ENCODE peak calls at places on chromosomes 13 and 19, in seven cellular contexts. T is astrocyte, K is pancreas, N is body of pancreas, R is IMR-90, Y is left ventricle myocardium inferior, O is AG04450. M is an unnamed sample. For H3K27me3, the result is how much of the 10 kb centered on the place peaks cover.

GRCh38 chr13:46031581-46032263 is 20.8 kb downstream of the ZC3H13 start:
- DNase-seq in K (no peak), O (no peak), R (peak), T (no peak), N (no peak), Y (no peak), M (no peak)

GRCh38 chr19:41689993-41690800 is 2.1 kb upstream of the CEACAM7 start:
- DNase-seq in O (no peak), Y (no peak), K (no peak), N (no peak), T (no peak), R (no peak), M (no peak)

GRCh38 chr19:12202250-12202649 is 39.4 kb downstream of the ZNF136 start:
- DNase-seq in Y (peak), R (no peak), O (no peak), K (peak), N (peak), T (no peak), M (no peak)

GRCh38 chr19:42850981-42851717 is 28.4 kb downstream of the PSG1 start:
- DNase-seq in T (peak), R (peak), N (peak), O (peak), Y (peak), K (no peak), M (peak)

GRCh38 chr19:1255186-1256161 is 7.1 kb downstream of the MIDN start:
- DNase-seq in T (no peak), R (no peak), O (no peak), Y (no peak), N (no peak), K (no peak), M (no peak)

GRCh38 chr13:106233336-106233735 is 302.1 kb downstream of the EFNB2 start:
- DNase-seq in N (no peak), R (no peak), Y (no peak), O (no peak), T (no peak), K (no peak), M (no peak)

GRCh38 chr19:54332149-54332548 is 6.8 kb downstream of the LILRA4 start:
- DNase-seq in R (no peak), O (no peak), N (no peak), K (no peak), Y (no peak), T (no peak), M (no peak)

GRCh38 chr19:17109962-17110598 is 34.5 kb downstream of the MYO9B start:
- DNase-seq in K (peak), Y (peak), R (no peak), O (no peak), T (no peak), N (no peak), M (peak)

GRCh38 chr19:38543286-38543806 is 74.4 kb downstream of the MAP4K1 start:
- DNase-seq in R (no peak), Y (no peak), N (no peak), T (no peak), K (no peak), O (no peak), M (no peak)

GRCh38 chr19:17947815-17948473 is 15.1 kb downstream of the CCDC124 start:
- DNase-seq in N (peak), O (peak), T (peak), Y (peak), K (peak), R (peak), M (peak)

GRCh38 chr13:101915755-101916107 is 463.3 kb downstream of the ITGBL1 start:
- DNase-seq in N (no peak), T (no peak), R (no peak), K (no peak), Y (no peak), O (no peak), M (no peak)

GRCh38 chr13:101916108-101916757 is 463.8 kb downstream of the ITGBL1 start:
- DNase-seq in T (no peak), R (no peak), N (no peak), K (no peak), Y (peak), O (no peak), M (no peak)

GRCh38 chr13:101916758-101917474 is 464.4 kb downstream of the ITGBL1 start:
- DNase-seq in T (no peak), N (no peak), R (no peak), Y (no peak), K (no peak), O (no peak), M (no peak)

GRCh38 chr13:101917475-101917810 is 465.0 kb downstream of the ITGBL1 start:
- DNase-seq in N (no peak), O (no peak), Y (no peak), T (no peak), R (no peak), K (no peak), M (no peak)

DNA sequence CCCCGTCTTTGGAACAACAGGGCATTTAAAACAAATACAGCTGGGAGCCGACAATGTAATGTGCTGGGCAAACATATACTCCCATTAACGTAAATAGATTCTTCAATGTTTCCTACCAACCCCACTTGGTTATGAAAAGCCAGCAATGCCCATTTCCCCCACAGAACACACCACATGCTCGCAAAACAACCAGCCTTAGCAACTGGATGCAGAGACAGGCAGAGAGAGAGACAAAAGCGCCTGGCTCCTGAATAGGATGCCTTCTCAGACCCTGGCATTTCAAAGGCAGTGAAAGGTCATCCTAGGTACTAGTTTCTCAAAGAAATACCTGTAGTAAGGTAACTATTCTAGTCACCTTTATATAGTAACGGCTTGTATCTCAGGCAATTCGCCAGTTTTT is 462.9 kb downstream of the ITGBL1 start:
- DNase-seq in O (no peak), K (no peak), T (no peak), N (no peak), R (no peak), Y (no peak), M (no peak)
- H3K27me3 ChIP-seq in O (under half), K (under half), T (under half), N (under half), R (under half), Y (half or more), M (under half)

GRCh38 chr13:49996166-49996915 is 501 bp upstream of the TRIM13 start:
- DNase-seq in O (peak), K (peak), T (peak), R (peak), Y (peak), N (peak), M (peak)

GRCh38 chr13:49997935-49998334 is 1.1 kb downstream of the TRIM13 start:
- DNase-seq in O (no peak), Y (no peak), R (no peak), T (no peak), K (no peak), N (no peak), M (no peak)

GRCh38 chr13:49993666-49994065 is 3.2 kb upstream of the TRIM13 start:
- DNase-seq in R (no peak), O (no peak), N (no peak), Y (no peak), T (no peak), K (no peak), M (no peak)

GRCh38 chr13:49996951-49997895 is at the start of gene TRIM13:
- DNase-seq in K (peak), R (peak), Y (peak), N (peak), T (peak), O (peak), M (peak)

DNA sequence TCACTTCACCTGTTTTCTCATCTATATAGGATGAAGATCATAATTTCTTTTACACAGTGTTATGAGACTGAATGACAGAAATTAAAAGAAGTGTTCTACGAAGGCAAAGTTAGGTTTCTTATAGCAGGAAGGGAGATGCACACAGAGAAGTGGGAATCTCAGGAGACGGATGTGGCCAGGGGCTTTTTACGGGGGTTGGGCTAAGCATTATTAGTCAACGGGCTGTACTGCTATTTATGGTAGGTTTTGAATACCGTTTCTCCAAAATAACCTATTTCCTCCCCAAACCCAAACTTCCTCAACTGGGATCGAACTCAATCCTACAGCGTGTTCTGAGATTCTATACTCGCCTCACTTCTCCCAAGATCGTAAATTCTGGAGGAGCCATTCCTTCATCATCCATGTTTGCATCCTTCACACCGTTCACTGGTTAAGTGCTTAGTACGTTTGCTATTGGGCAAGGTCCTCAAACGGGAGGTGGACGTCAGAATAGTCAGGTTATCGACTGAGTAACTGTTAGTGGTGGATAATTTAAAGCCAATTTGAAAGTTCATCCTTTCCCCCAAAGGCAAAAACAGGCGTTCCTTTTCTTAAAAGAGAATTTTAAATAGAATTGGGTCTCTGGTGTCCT is 1.2 kb upstream of the TRIM13 start:
- DNase-seq in Y (no peak), O (no peak), T (peak), K (no peak), N (no peak), R (no peak), M (no peak)
- H3K4me3 ChIP-seq in Y (peak), O (peak), T (peak), K (peak), N (peak), R (peak), M (peak)

DNA sequence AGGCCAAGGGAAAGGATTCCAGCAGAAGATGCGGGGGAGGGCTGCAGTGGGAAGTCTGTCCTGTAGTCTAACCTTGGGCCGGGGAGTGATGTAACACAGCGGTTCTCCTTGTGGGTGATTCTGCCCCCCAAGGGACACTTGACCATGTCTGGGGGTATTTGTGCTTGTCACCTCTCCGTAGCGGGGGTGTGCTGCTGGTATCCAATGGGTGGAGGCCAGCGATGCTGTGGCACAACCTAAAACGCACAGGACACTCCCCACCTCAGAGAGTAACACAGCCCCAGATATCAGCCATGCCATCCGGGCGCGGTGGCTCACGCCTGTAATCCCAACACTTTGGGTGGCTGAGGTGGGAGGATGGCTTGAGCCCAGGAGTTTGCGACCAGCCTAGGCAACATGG is 36.3 kb downstream of the ZNRF4 start:
- DNase-seq in N (no peak), O (no peak), K (no peak), R (no peak), T (no peak), Y (no peak), M (no peak)
- H3K27me3 ChIP-seq in N (under half), O (under half), K (under half), R (half or more), T (under half), Y (half or more), M (under half)

GRCh38 chr19:35904312-35905068 is 2.2 kb downstream of the HCST start:
- DNase-seq in Y (no peak), O (no peak), N (no peak), T (no peak), K (peak), R (no peak), M (no peak)
- H3K4me3 ChIP-seq in Y (no peak), O (no peak), N (no peak), T (no peak), K (no peak), R (no peak), M (no peak)

GRCh38 chr13:50123515-50123861 is 108.2 kb downstream of the KCNRG start:
- DNase-seq in T (no peak), K (no peak), O (no peak), R (no peak), Y (no peak), N (no peak), M (no peak)
- H3K27me3 ChIP-seq in T (under half), K (under half), O (under half), R (under half), Y (under half), N (under half), M (under half)

DNA sequence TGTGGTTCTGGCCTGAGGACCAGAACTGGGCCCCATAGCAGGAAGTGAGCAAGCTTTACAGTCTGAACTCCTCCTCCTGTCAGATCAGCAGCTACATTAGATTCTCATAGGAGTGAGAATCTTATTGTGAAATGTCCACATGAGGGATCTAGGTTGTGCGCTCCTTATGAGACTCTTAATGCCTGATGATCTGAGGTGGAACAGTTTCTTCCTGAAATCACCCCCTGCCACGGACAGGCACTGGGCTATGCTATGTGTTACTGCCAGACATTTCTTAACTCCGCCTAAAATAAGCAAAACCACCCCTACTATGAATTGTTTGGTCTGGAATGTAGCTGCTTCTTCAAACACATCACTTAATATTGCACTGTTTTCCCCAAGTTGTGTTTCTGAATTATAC is 4.6 kb downstream of the FBXL3 start:
- DNase-seq in T (no peak), N (no peak), R (peak), O (no peak), K (no peak), Y (no peak), M (no peak)
- H3K4me3 ChIP-seq in T (no peak), N (no peak), R (no peak), O (no peak), K (no peak), Y (peak), M (no peak)

GRCh38 chr13:110463876-110464510 is 97.5 kb downstream of the RAB20 start:
- DNase-seq in Y (no peak), K (no peak), T (peak), N (no peak), R (peak), O (no peak), M (no peak)
- H3K27me3 ChIP-seq in Y (under half), K (under half), T (under half), N (under half), R (under half), O (under half), M (under half)

M was measured in gastrocnemius medialis.